ENCODE peak calls at places on chromosomes 3 and 15, in ten cellular contexts. T, Y, K, M, F, V, B, A, P and S are unnamed samples.

GRCh38 chr15:85518979-85519761 is 138.8 kb downstream of the AKAP13 start:
- DNase-seq in A (no peak), M (no peak), P (peak), K (no peak), Y (no peak), V (no peak), F (no peak), B (no peak), T (no peak), S (no peak)

GRCh38 chr3:55686720-55687254 is 199.7 kb upstream of the WNT5A start:
- DNase-seq in V (no peak), B (no peak), K (no peak), A (no peak), F (no peak), M (no peak), P (no peak), Y (no peak), T (peak), S (peak)

GRCh38 chr3:5122741-5123706 is 932 bp downstream of the ARL8B start:
- DNase-seq in V (peak), P (peak), T (peak), K (peak), B (peak), F (peak), M (peak), Y (peak), A (peak), S (peak)

GRCh38 chr3:20511863-20512262 is 325.9 kb upstream of the SGO1 start:
- DNase-seq in P (peak), M (peak), K (no peak), A (no peak), T (no peak), Y (no peak), V (peak), F (peak), B (peak), S (peak)

GRCh38 chr3:62368705-62369475 is 4.5 kb downstream of the FEZF2 start:
- DNase-seq in V (no peak), K (no peak), B (peak), M (no peak), T (no peak), F (no peak), A (no peak), Y (no peak), P (no peak), S (no peak)

GRCh38 chr15:68515371-68516095 is 63.3 kb upstream of the CORO2B start:
- DNase-seq in V (no peak), F (no peak), A (no peak), M (no peak), B (no peak), P (no peak), K (no peak), Y (no peak), T (no peak), S (no peak)

GRCh38 chr3:65593780-65594752 is 444.7 kb downstream of the MAGI1 start:
- DNase-seq in B (no peak), M (no peak), A (no peak), Y (no peak), K (no peak), P (no peak), V (no peak), T (no peak), F (no peak), S (no peak)

GRCh38 chr3:134647902-134648760 is 2.7 kb downstream of the KY start:
- DNase-seq in B (no peak), T (no peak), M (no peak), Y (no peak), F (no peak), A (no peak), K (no peak), P (no peak), V (peak), S (no peak)

GRCh38 chr3:129745253-129745652 is 138.8 kb upstream of the PLXND1 start:
- DNase-seq in B (peak), M (no peak), A (peak), F (no peak), P (peak), K (no peak), T (no peak), Y (no peak), V (no peak), S (peak)

GRCh38 chr3:30355622-30356021 is 250.8 kb upstream of the TGFBR2 start:
- DNase-seq in T (no peak), B (peak), V (no peak), A (no peak), Y (no peak), P (peak), M (no peak), K (no peak), F (peak), S (peak)

GRCh38 chr3:122357828-122358617 is 25.0 kb downstream of the MIX23 start:
- DNase-seq in P (peak), B (no peak), T (no peak), Y (no peak), M (no peak), F (no peak), K (no peak), V (no peak), A (no peak), S (no peak)

GRCh38 chr15:98776607-98777281 is 128.4 kb downstream of the IGF1R start:
- DNase-seq in M (peak), V (no peak), A (no peak), B (peak), T (peak), P (peak), Y (peak), F (peak), K (no peak), S (peak)

GRCh38 chr15:101182215-101182614 is 69.6 kb downstream of the CHSY1 start:
- DNase-seq in M (no peak), A (no peak), T (no peak), P (no peak), Y (no peak), K (no peak), F (no peak), V (no peak), B (no peak), S (no peak)

GRCh38 chr15:67185621-67186225 is 68.7 kb downstream of the AAGAB start:
- DNase-seq in V (no peak), T (no peak), P (peak), A (no peak), M (no peak), B (peak), Y (no peak), F (peak), K (peak), S (peak)

GRCh38 chr3:43785551-43785950 is 94.8 kb downstream of the ABHD5 start:
- DNase-seq in A (no peak), V (no peak), F (no peak), Y (no peak), T (no peak), K (no peak), M (no peak), P (no peak), B (no peak), S (no peak)

GRCh38 chr3:50660386-50660785 is 14.3 kb upstream of the DOCK3 start:
- DNase-seq in Y (peak), K (peak), A (peak), V (no peak), B (no peak), P (no peak), F (no peak), M (no peak), T (no peak), S (no peak)

GRCh38 chr3:44476181-44476599 is 1.3 kb downstream of the ZNF445 start:
- DNase-seq in F (peak), M (no peak), Y (no peak), V (no peak), B (peak), T (no peak), K (no peak), A (no peak), P (peak), S (no peak)

GRCh38 chr3:184567924-184568590 is 6.5 kb downstream of the EPHB3 start:
- DNase-seq in B (peak), A (no peak), P (no peak), V (no peak), Y (no peak), K (no peak), F (no peak), T (no peak), M (no peak), S (no peak)

GRCh38 chr15:99087405-99087943 is 17.4 kb upstream of the SYNM start:
- DNase-seq in Y (no peak), T (no peak), F (no peak), M (no peak), K (no peak), V (no peak), P (no peak), B (no peak), A (no peak), S (no peak)

GRCh38 chr3:32910954-32911353 is 40.5 kb upstream of the CCR4 start:
- DNase-seq in P (peak), V (no peak), Y (no peak), T (no peak), K (no peak), M (no peak), B (peak), A (no peak), F (no peak), S (no peak)

GRCh38 chr15:35751421-35752133 is 205.6 kb upstream of the DPH6 start:
- DNase-seq in A (peak), P (peak), T (peak), K (peak), M (peak), Y (peak), B (peak), F (peak), V (peak), S (peak)

GRCh38 chr3:32391643-32392529 is at the start of gene CMTM7:
- DNase-seq in A (peak), P (peak), Y (peak), F (peak), M (peak), B (peak), K (peak), T (peak), V (no peak), S (no peak)

GRCh38 chr3:69433016-69433937 is 47.4 kb upstream of the FRMD4B start:
- DNase-seq in Y (no peak), P (no peak), B (no peak), F (no peak), T (no peak), K (no peak), M (no peak), A (no peak), V (no peak), S (no peak)

GRCh38 chr3:63990204-63990603 is 33.1 kb downstream of the PSMD6 start:
- DNase-seq in P (no peak), Y (no peak), T (no peak), A (no peak), F (no peak), V (no peak), M (no peak), K (no peak), B (no peak), S (no peak)

GRCh38 chr3:194422188-194422587 is 23.1 kb upstream of the GP5 start:
- DNase-seq in M (no peak), P (no peak), F (no peak), T (no peak), A (no peak), B (peak), Y (no peak), V (no peak), K (no peak), S (no peak)

GRCh38 chr3:187286467-187287059 is 5.0 kb downstream of the MASP1 start:
- DNase-seq in T (no peak), M (no peak), K (no peak), Y (no peak), V (no peak), P (peak), F (no peak), A (no peak), B (peak), S (no peak)

GRCh38 chr15:83613716-83614115 is 40.2 kb upstream of the ADAMTSL3 start:
- DNase-seq in B (no peak), Y (no peak), V (peak), F (no peak), K (no peak), A (no peak), T (peak), M (peak), P (peak), S (peak)

GRCh38 chr3:75906555-75907112 is 121.3 kb upstream of the ZNF717 start:
- DNase-seq in A (no peak), Y (no peak), V (no peak), M (peak), F (no peak), B (peak), P (no peak), K (no peak), T (no peak), S (peak)

GRCh38 chr3:193641376-193641775 is 48.4 kb downstream of the OPA1 start:
- DNase-seq in P (peak), M (no peak), T (no peak), A (no peak), F (no peak), Y (no peak), V (no peak), K (no peak), B (no peak), S (no peak)

GRCh38 chr3:135089451-135089850 is 294.4 kb downstream of the EPHB1 start:
- DNase-seq in M (no peak), T (no peak), A (no peak), B (no peak), K (no peak), V (no peak), P (no peak), F (no peak), Y (no peak), S (no peak)

GRCh38 chr15:59300618-59301139 is 72.0 kb downstream of the MYO1E start:
- DNase-seq in T (peak), V (no peak), Y (peak), A (peak), B (peak), M (peak), F (no peak), P (no peak), K (no peak), S (no peak)

GRCh38 chr15:64780600-64781156 is 5.3 kb upstream of the RBPMS2 start:
- DNase-seq in M (no peak), F (no peak), K (no peak), T (no peak), P (no peak), Y (no peak), V (no peak), A (no peak), B (no peak), S (no peak)

GRCh38 chr15:57345584-57345983 is 30.7 kb upstream of the CGNL1 start:
- DNase-seq in V (no peak), M (no peak), K (no peak), P (no peak), T (no peak), A (no peak), B (no peak), Y (no peak), F (peak), S (no peak)

GRCh38 chr3:16335364-16335763 is 70.4 kb downstream of the OXNAD1 start:
- DNase-seq in P (no peak), K (no peak), B (no peak), T (no peak), Y (no peak), F (no peak), V (no peak), M (no peak), A (no peak), S (no peak)

GRCh38 chr15:50880651-50881114 is 27.8 kb upstream of the AP4E1 start:
- DNase-seq in V (no peak), A (no peak), K (no peak), T (no peak), F (peak), M (no peak), Y (no peak), P (peak), B (peak), S (no peak)

GRCh38 chr3:188452158-188452772 is 298.3 kb downstream of the LPP start:
- DNase-seq in T (no peak), M (no peak), A (no peak), P (no peak), F (no peak), V (no peak), Y (no peak), K (no peak), B (no peak), S (no peak)

DNA sequence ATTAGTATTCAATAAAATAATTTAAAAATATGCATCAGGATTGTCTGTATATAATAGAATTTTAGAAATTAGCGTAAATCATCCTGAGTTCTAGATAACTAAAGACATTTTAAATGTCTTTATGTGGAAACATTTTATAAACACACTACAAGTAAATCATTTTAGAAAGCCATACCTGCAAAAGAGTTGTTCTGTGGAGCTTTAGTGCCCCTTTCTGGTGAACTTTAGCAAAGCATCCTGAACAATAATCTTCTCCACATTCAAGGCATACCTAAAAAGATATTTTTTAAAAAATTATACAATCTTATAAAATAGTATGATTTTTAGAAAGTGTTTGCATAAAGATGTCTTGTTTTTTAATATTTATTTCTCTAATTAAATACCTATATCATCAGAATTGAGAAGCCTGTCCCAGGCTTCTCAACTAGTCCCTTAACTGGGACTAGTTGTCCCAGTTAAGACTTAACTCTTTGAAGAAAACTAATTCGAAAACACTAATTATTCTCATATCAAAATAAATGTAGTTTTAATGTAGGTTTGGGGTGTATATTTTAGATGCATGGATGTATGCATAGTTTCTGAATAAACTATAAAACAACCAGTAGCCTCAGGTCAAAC is 29.7 kb downstream of the ZBBX start:
- DNase-seq in F (peak), P (peak), B (no peak), Y (no peak), T (no peak), A (no peak), V (peak), K (no peak), M (peak), S (peak)
- TF ChIP-seq CTCF in F (peak), P (peak), B (no peak), Y (peak), T (peak), A (peak), V (peak), K (peak), M (peak), S (peak)

DNA sequence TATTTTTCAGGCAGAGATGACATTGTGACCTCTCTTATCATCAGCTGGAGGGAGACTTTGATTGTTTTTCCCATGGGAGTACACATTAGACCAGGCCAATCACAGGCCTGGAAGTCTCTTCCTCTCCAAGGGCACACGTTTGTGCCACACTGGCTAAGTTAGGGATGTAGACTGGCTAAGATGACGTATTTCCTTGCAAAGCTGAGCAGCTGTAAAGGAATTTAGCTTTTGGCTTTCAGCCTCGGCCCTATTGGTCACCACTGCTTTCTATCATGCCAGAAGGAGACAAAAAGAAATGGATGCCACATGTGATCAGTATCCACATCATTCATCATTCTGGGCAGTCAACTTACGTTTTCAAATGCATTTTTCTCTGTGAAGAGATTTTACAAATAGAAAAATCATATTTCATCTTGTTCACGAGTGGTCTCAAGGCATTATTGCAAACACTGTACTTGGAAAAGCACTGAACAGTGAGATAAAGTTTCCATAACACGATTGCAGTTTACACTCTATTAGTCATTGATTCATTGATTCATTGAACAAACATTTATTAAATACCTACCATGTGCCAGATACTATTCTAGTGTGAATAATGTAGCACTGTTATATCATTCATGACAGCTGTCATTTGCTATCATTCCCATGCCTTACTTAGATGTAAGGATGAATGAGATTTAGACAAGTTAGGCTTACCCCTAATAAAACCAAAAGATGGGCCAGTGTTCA is 27.0 kb upstream of the RNF7 start:
- DNase-seq in F (no peak), M (no peak), V (no peak), K (no peak), T (no peak), P (peak), B (peak), A (no peak), Y (no peak), S (peak)
- H3K4me3 ChIP-seq in F (no peak), M (no peak), V (no peak), K (no peak), T (no peak), P (no peak), B (no peak), A (no peak), Y (no peak), S (no peak)

DNA sequence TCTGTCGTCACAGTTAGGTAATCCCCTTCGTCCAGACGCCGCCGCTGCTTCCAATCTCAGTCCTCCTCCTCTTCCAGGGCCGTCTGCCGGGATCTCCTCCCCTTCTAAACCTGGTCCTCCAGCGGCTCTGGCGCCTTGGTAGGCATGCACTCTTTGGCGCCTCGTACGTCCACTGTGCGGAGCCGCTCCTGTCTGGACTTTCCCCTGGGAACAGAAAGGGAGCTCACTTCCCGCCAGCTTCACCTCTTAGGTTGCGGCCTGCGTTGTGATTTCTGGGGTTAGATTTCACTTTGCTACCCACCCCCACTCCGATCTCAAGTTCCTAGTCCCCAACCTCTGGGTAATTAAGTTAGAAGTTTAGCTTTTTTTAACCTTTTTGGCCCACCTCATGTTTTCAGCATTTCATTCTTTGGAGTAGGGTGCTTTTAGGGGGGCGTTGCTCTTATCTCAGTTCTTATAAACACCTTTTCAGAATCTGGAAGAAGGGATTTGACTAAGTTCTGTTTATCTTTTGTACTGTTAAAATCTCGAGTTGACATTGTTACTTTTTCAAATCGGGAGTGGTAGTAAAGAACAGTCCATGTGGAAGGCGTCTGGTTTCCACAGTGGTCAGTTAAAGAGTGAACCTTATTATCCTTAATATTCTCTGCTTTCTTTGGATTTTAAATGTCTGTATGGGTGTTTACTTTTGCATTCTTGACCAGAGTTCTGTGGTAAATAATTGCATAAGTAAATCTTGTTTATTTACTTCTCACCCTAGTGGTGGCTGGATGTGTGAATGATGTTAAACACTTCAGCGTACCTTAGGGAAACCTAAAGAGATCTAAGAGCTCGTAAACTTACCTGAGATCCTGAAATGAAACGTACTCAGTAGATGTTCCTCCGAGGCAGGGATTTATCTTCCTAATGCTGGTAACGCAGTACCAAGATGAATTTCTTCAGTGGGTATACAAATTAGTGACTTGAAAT is 611 bp downstream of the CTDSPL2 start:
- DNase-seq in F (no peak), T (no peak), K (no peak), P (peak), V (peak), A (peak), M (peak), Y (peak), B (no peak), S (peak)
- TF ChIP-seq CTCF in F (no peak), T (no peak), K (no peak), P (peak), V (no peak), A (peak), M (no peak), Y (no peak), B (peak), S (no peak)

GRCh38 chr15:44715142-44715796 is 4.0 kb downstream of the B2M start:
- DNase-seq in M (no peak), K (no peak), F (no peak), Y (no peak), B (no peak), P (no peak), A (no peak), V (no peak), T (no peak), S (no peak)
- H3K4me3 ChIP-seq in M (no peak), K (peak), F (no peak), Y (no peak), B (no peak), P (no peak), A (no peak), V (no peak), T (no peak), S (no peak)